ENCODE peak calls at places on chromosomes 12 and 14, in five cellular contexts. L is T-helper 17 cell, M is T-helper 1 cell, O is heart left ventricle, K is EL. X is an unnamed sample.

GRCh38 chr12:12398026-12398859 is 41.4 kb downstream of the BORCS5 start:
- DNase-seq in L (no peak), M (no peak), O (peak), K (peak), X (peak)

GRCh38 chr14:38110258-38110657 is 97.4 kb upstream of the SSTR1 start:
- DNase-seq in L (no peak), M (no peak), O (no peak), K (no peak), X (no peak)

GRCh38 chr12:4118601-4119156 is 154.9 kb upstream of the CCND2 start:
- DNase-seq in L (no peak), M (no peak), O (no peak), K (no peak), X (no peak)

GRCh38 chr14:64541261-64541970 is 875 bp downstream of the HSPA2 start:
- DNase-seq in L (peak), M (no peak), O (no peak), K (peak), X (peak)

GRCh38 chr12:65430571-65431306 is 152.3 kb downstream of the MSRB3 start:
- DNase-seq in L (no peak), M (no peak), O (no peak), K (peak), X (no peak)

GRCh38 chr14:30998100-30998706 is 27.2 kb upstream of the AP4S1 start:
- DNase-seq in L (no peak), M (no peak), O (no peak), K (no peak), X (no peak)

GRCh38 chr12:105741786-105742566 is 396.8 kb downstream of the NUAK1 start:
- DNase-seq in L (no peak), M (no peak), O (peak), K (peak), X (peak)

GRCh38 chr14:104940526-104941150 is 16.0 kb downstream of the PLD4 start:
- DNase-seq in L (no peak), M (no peak), O (no peak), K (no peak), X (no peak)

GRCh38 chr12:45232771-45233372 is 17.0 kb downstream of the ANO6 start:
- DNase-seq in L (no peak), M (no peak), O (peak), K (peak), X (no peak)

GRCh38 chr14:54451178-54451601 is 10.0 kb upstream of the CNIH1 start:
- DNase-seq in L (no peak), M (no peak), O (no peak), K (no peak), X (no peak)

GRCh38 chr12:74254784-74255183 is 282.9 kb upstream of the ATXN7L3B start:
- DNase-seq in L (no peak), M (no peak), O (no peak), K (no peak), X (no peak)

GRCh38 chr12:85835810-85836715 is at the start of gene RASSF9:
- DNase-seq in L (no peak), M (no peak), O (peak), K (peak), X (peak)

GRCh38 chr14:61025239-61026223 is 44.5 kb downstream of the SLC38A6 start:
- DNase-seq in L (no peak), M (peak), O (peak), K (peak), X (peak)

GRCh38 chr14:100239200-100239839 is 376 bp downstream of the YY1 start:
- DNase-seq in L (no peak), M (no peak), O (peak), K (no peak), X (peak)

GRCh38 chr12:42612258-42612608 is 22.7 kb upstream of the PRICKLE1 start:
- DNase-seq in L (no peak), M (no peak), O (no peak), K (no peak), X (no peak)

GRCh38 chr14:102873131-102873530 is 49.3 kb upstream of the AMN start:
- DNase-seq in L (no peak), M (no peak), O (no peak), K (no peak), X (no peak)

GRCh38 chr12:13079440-13079906 is 24.0 kb downstream of the GSG1 start:
- DNase-seq in L (no peak), M (no peak), O (no peak), K (no peak), X (no peak)

GRCh38 chr14:90837355-90837754 is 21.1 kb upstream of the TTC7B start:
- DNase-seq in L (no peak), M (no peak), O (no peak), K (no peak), X (no peak)

GRCh38 chr12:107064243-107064642 is 29.1 kb downstream of the CRY1 start:
- DNase-seq in L (no peak), M (no peak), O (no peak), K (no peak), X (no peak)

GRCh38 chr14:33810308-33810707 is 140.6 kb downstream of the EGLN3 start:
- DNase-seq in L (no peak), M (no peak), O (no peak), K (no peak), X (no peak)

GRCh38 chr12:64256166-64256800 is 34.2 kb upstream of the KICS2 start:
- DNase-seq in L (no peak), M (no peak), O (no peak), K (peak), X (no peak)

X was measured in ovary.